ENCODE peak calls at places on chromosomes 2 and 18, in eight cellular contexts. L is PC-9; Z is endodermal cell; A is prostate gland; G is CD4-positive, CD25-positive, alpha-beta regulatory T cell; D is thyroid gland; N is hepatocyte; K is RWPE2. M is an unnamed sample. For H3K4me1 and H3K27me3, the result is how much of the 10 kb centered on the place peaks cover.

GRCh38 chr2:150207979-150208378 is 279.5 kb downstream of the RND3 start:
- DNase-seq in L (no peak), Z (no peak), A (no peak), G (no peak), D (no peak), N (no peak), K (no peak), M (no peak)

GRCh38 chr2:204881519-204882111 is 336.3 kb downstream of the PARD3B start:
- DNase-seq in L (no peak), Z (no peak), A (no peak), G (no peak), D (no peak), N (no peak), K (no peak), M (no peak)

GRCh38 chr18:44887227-44887631 is 206.5 kb downstream of the SETBP1 start:
- DNase-seq in L (peak), Z (peak), A (no peak), G (no peak), D (peak), N (peak), K (no peak), M (no peak)

GRCh38 chr2:69034845-69035244 is 21.9 kb downstream of the ANTXR1 start:
- DNase-seq in L (no peak), Z (no peak), A (no peak), G (no peak), D (no peak), N (no peak), K (no peak), M (no peak)

GRCh38 chr18:12283666-12284065 is 24.4 kb upstream of the TUBB6 start:
- DNase-seq in L (no peak), Z (no peak), A (no peak), G (no peak), D (no peak), N (no peak), K (no peak), M (no peak)

GRCh38 chr18:55559735-55560134 is 28.3 kb downstream of the TCF4 start:
- DNase-seq in L (no peak), Z (no peak), A (no peak), G (no peak), D (no peak), N (no peak), K (no peak), M (no peak)

GRCh38 chr2:121634354-121635307 is 14.6 kb downstream of the CLASP1 start:
- DNase-seq in L (peak), Z (no peak), A (peak), G (no peak), D (peak), N (no peak), K (no peak), M (no peak)

GRCh38 chr2:26614205-26615128 is 26.7 kb downstream of the CIB4 start:
- DNase-seq in L (no peak), Z (no peak), A (no peak), G (no peak), D (peak), N (no peak), K (no peak), M (no peak)

GRCh38 chr2:108447947-108448677 is 894 bp upstream of the GCC2 start:
- DNase-seq in L (no peak), Z (no peak), A (no peak), G (no peak), D (no peak), N (no peak), K (no peak), M (peak)

GRCh38 chr2:238061310-238062202 is 755 bp downstream of the SCLY start:
- DNase-seq in L (peak), Z (peak), A (peak), G (no peak), D (peak), N (peak), K (no peak), M (no peak)

GRCh38 chr2:64904405-64905329 is 84.5 kb upstream of the SLC1A4 start:
- DNase-seq in L (no peak), Z (no peak), A (no peak), G (no peak), D (no peak), N (no peak), K (no peak), M (no peak)

GRCh38 chr2:136113767-136114070 is 4.2 kb downstream of the CXCR4 start:
- DNase-seq in L (no peak), Z (no peak), A (no peak), G (no peak), D (no peak), N (no peak), K (no peak), M (no peak)

GRCh38 chr2:54724560-54725342 is 1.3 kb downstream of the EML6 start:
- DNase-seq in L (peak), Z (peak), A (no peak), G (peak), D (peak), N (peak), K (no peak), M (no peak)

GRCh38 chr2:55590810-55591440 is 26.5 kb downstream of the PPP4R3B start:
- DNase-seq in L (no peak), Z (no peak), A (no peak), G (no peak), D (no peak), N (no peak), K (no peak), M (no peak)

GRCh38 chr2:194004590-194005206 is 1652.3 kb upstream of the SLC39A10 start:
- DNase-seq in L (no peak), Z (no peak), A (no peak), G (no peak), D (no peak), N (no peak), K (no peak), M (no peak)

GRCh38 chr2:181540421-181540820 is 83.2 kb downstream of the ITGA4 start:
- DNase-seq in L (no peak), Z (no peak), A (no peak), G (no peak), D (no peak), N (no peak), K (no peak), M (no peak)

GRCh38 chr2:152065945-152066344 is 32.9 kb downstream of the CACNB4 start:
- DNase-seq in L (no peak), Z (no peak), A (no peak), G (no peak), D (no peak), N (no peak), K (no peak), M (no peak)

GRCh38 chr2:121907905-121908304 is 152.5 kb downstream of the TSN start:
- DNase-seq in L (no peak), Z (no peak), A (no peak), G (no peak), D (no peak), N (no peak), K (no peak), M (no peak)

GRCh38 chr2:193885419-193885818 is 1690.7 kb upstream of the TMEFF2 start:
- DNase-seq in L (no peak), Z (no peak), A (no peak), G (no peak), D (no peak), N (no peak), K (no peak), M (no peak)

GRCh38 chr2:206031162-206031784 is 54.7 kb downstream of the INO80D start:
- DNase-seq in L (no peak), Z (no peak), A (no peak), G (no peak), D (no peak), N (no peak), K (no peak), M (no peak)

GRCh38 chr2:24492283-24493272 is 1.5 kb downstream of the NCOA1 start:
- DNase-seq in L (no peak), Z (peak), A (peak), G (no peak), D (no peak), N (peak), K (no peak), M (peak)

GRCh38 chr18:22314001-22314400 is 103.7 kb downstream of the CTAGE1 start:
- DNase-seq in L (no peak), Z (no peak), A (no peak), G (no peak), D (no peak), N (no peak), K (no peak), M (no peak)

GRCh38 chr2:1480671-1481076 is 67.4 kb downstream of the TPO start:
- DNase-seq in L (no peak), Z (no peak), A (no peak), G (no peak), D (no peak), N (no peak), K (no peak), M (no peak)

GRCh38 chr2:437772-438393 is 150.0 kb upstream of the ALKAL2 start:
- DNase-seq in L (peak), Z (no peak), A (no peak), G (peak), D (peak), N (no peak), K (no peak), M (no peak)

GRCh38 chr2:36963106-36963505 is 3.2 kb downstream of the STRN start:
- DNase-seq in L (peak), Z (peak), A (peak), G (no peak), D (no peak), N (peak), K (no peak), M (no peak)

GRCh38 chr18:56933472-56933871 is 213.4 kb upstream of the BOD1L2 start:
- DNase-seq in L (no peak), Z (no peak), A (no peak), G (no peak), D (no peak), N (no peak), K (no peak), M (no peak)

GRCh38 chr2:232537499-232537898 is 2.0 kb upstream of the CHRNG start:
- DNase-seq in L (no peak), Z (no peak), A (no peak), G (no peak), D (no peak), N (no peak), K (no peak), M (no peak)

GRCh38 chr2:164314148-164314547 is 307.1 kb downstream of the GRB14 start:
- DNase-seq in L (peak), Z (no peak), A (peak), G (no peak), D (peak), N (peak), K (no peak), M (peak)

GRCh38 chr18:10041180-10041579 is 127.4 kb downstream of the VAPA start:
- DNase-seq in L (no peak), Z (peak), A (peak), G (no peak), D (peak), N (peak), K (no peak), M (no peak)

GRCh38 chr2:99597616-99598015 is 107.8 kb upstream of the REV1 start:
- DNase-seq in L (no peak), Z (no peak), A (no peak), G (no peak), D (no peak), N (no peak), K (no peak), M (no peak)

GRCh38 chr18:55096261-55097026 is 137.2 kb upstream of the CCDC68 start:
- DNase-seq in L (no peak), Z (peak), A (no peak), G (no peak), D (peak), N (peak), K (no peak), M (no peak)

GRCh38 chr2:54876764-54877163 is 153.3 kb downstream of the EML6 start:
- DNase-seq in L (no peak), Z (no peak), A (no peak), G (no peak), D (no peak), N (no peak), K (no peak), M (no peak)

GRCh38 chr2:58240595-58240937 is 559 bp downstream of the FANCL start:
- DNase-seq in L (no peak), Z (no peak), A (no peak), G (no peak), D (no peak), N (peak), K (no peak), M (no peak)

GRCh38 chr18:2515908-2516625 is 55.2 kb downstream of the METTL4 start:
- DNase-seq in L (peak), Z (no peak), A (no peak), G (no peak), D (no peak), N (peak), K (peak), M (no peak)

GRCh38 chr18:13447621-13448020 is 229.1 kb downstream of the LDLRAD4 start:
- DNase-seq in L (no peak), Z (peak), A (no peak), G (no peak), D (no peak), N (peak), K (no peak), M (no peak)

GRCh38 chr2:239275871-239276812 is 124.7 kb downstream of the HDAC4 start:
- DNase-seq in L (peak), Z (peak), A (no peak), G (no peak), D (no peak), N (no peak), K (no peak), M (no peak)

GRCh38 chr2:239278361-239278760 is 122.5 kb downstream of the HDAC4 start:
- DNase-seq in L (no peak), Z (peak), A (no peak), G (no peak), D (no peak), N (no peak), K (no peak), M (no peak)

GRCh38 chr2:239276813-239277193 is 124.0 kb downstream of the HDAC4 start:
- DNase-seq in L (no peak), Z (peak), A (no peak), G (no peak), D (no peak), N (no peak), K (no peak), M (no peak)

GRCh38 chr2:239278941-239279365 is 121.9 kb downstream of the HDAC4 start:
- DNase-seq in L (no peak), Z (no peak), A (no peak), G (no peak), D (no peak), N (no peak), K (no peak), M (no peak)

DNA sequence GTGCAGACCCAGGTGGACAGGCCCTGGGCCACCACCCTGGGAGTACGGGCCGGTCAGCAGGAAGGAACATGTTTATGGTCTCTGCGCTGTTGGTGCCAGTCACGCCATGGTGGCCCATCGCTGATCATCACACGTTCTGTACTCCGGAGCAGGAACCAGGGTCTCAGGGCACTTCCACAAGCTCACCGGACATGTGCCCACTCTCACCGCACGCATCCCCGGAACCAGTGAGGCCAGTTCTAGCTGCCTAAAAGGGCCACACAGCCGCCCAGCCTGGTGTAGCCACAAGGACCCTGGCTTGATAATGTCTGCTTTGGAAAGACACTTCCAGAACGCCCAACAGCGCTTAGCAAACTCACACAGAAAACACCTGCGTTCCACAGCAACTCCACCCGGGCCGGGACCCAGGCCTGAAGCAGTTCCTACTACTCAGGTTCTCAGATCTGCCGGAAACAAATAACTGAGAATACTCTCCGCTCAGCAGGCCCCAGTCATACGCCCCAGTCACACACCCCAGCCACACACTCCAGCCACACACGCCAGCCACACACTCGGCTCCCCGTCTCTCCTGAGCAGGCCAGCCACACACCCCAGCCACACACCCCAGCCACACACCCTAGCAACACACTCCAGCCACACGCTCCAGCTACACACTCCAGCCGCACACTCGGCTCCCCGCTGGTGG is 123.3 kb downstream of the HDAC4 start:
- DNase-seq in L (no peak), Z (no peak), A (no peak), G (no peak), D (no peak), N (no peak), K (no peak), M (no peak)
- H3K4me3 ChIP-seq in L (no peak), Z (no peak), A (no peak), G (no peak), D (no peak), N (no peak), K (no peak), M (no peak)

GRCh38 chr2:105796791-105797190 is 52.1 kb downstream of the NCK2 start:
- DNase-seq in L (no peak), Z (no peak), A (no peak), G (no peak), D (no peak), N (no peak), K (no peak), M (no peak)

GRCh38 chr2:105795575-105795934 is 50.8 kb downstream of the NCK2 start:
- DNase-seq in L (no peak), Z (peak), A (no peak), G (no peak), D (no peak), N (no peak), K (no peak), M (no peak)

GRCh38 chr2:105798595-105798994 is 53.9 kb downstream of the NCK2 start:
- DNase-seq in L (no peak), Z (no peak), A (no peak), G (peak), D (no peak), N (no peak), K (no peak), M (no peak)

GRCh38 chr2:105796131-105796638 is 51.5 kb downstream of the NCK2 start:
- DNase-seq in L (no peak), Z (no peak), A (no peak), G (no peak), D (no peak), N (no peak), K (no peak), M (no peak)

DNA sequence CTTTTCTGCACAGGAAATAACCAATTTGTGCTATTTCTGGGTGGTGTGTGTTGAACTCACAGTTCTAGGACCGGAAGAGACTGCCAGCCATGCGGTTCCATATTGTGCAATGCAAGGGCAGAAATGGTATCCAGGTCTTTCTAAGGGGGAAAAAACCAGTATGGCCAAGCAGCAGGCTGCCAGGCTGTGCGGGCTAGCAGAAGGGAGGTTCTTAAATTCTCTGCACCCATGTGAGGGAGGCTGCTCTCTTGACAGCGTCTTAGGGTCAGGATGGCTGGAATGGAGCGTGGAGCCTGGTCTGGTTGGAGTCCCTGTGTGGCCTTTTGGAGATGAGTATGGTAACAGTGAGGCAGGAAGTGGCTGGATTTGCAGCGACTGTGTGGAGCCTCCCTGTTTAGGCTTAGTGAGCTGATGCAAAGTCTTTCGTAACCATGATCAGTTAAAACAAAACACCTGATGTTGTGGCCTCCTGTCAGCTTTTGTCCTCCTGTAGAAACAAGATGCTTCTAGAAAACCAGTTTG is 52.6 kb downstream of the NCK2 start:
- DNase-seq in L (no peak), Z (peak), A (no peak), G (no peak), D (no peak), N (no peak), K (no peak), M (no peak)
- H3K4me1 ChIP-seq in L (under half), Z (under half), A (under half), G (half or more), D (under half), N (under half), K (under half), M (under half)

GRCh38 chr18:78994977-78995582 is 15.5 kb downstream of the SALL3 start:
- DNase-seq in L (no peak), Z (no peak), A (no peak), G (no peak), D (no peak), N (no peak), K (no peak), M (no peak)

GRCh38 chr18:78994531-78994930 is 14.9 kb downstream of the SALL3 start:
- DNase-seq in L (no peak), Z (no peak), A (no peak), G (no peak), D (no peak), N (no peak), K (peak), M (no peak)

GRCh38 chr18:78992041-78992735 is 12.6 kb downstream of the SALL3 start:
- DNase-seq in L (no peak), Z (no peak), A (no peak), G (no peak), D (peak), N (no peak), K (no peak), M (no peak)

GRCh38 chr18:78994000-78994399 is 14.4 kb downstream of the SALL3 start:
- DNase-seq in L (no peak), Z (no peak), A (no peak), G (no peak), D (no peak), N (no peak), K (peak), M (no peak)

DNA sequence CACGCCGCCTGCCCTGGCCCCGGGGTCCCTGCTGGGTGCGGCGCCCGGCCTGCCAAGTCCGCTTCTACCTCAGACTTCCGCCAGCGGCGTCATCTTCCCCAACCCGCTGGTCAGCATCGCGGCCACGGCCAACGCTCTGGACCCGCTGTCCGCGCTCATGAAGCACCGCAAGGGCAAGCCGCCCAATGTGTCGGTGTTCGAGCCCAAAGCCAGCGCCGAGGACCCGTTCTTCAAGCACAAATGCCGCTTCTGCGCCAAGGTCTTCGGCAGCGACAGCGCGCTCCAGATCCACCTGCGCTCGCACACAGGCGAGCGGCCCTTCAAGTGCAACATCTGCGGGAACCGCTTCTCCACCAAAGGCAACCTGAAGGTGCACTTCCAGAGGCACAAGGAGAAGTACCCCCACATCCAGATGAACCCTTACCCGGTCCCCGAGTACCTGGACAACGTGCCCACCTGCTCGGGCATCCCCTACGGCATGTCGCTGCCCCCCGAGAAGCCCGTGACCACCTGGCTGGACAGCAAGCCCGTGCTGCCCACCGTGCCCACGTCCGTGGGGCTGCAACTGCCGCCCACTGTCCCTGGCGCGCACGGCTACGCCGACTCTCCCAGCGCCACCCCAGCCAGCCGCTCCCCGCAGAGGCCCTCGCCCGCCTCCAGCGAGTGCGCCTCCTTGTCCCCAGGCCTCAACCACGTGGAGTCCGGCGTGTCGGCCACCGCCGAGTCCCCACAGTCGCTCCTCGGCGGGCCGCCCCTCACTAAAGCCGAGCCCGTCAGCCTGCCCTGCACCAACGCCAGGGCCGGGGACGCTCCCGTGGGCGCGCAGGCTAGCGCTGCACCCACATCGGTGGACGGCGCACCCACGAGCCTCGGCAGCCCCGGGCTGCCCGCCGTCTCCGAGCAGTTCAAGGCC is 13.7 kb downstream of the SALL3 start:
- DNase-seq in L (no peak), Z (no peak), A (no peak), G (no peak), D (no peak), N (no peak), K (no peak), M (no peak)
- H3K27me3 ChIP-seq in L (under half), Z (under half), A (under half), G (under half), D (under half), N (under half), K (under half), M (under half)

GRCh38 chr2:96906719-96907404 is 37.0 kb upstream of the SEMA4C start:
- DNase-seq in L (no peak), Z (peak), A (peak), G (no peak), D (no peak), N (peak), K (no peak), M (no peak)
- H3K4me3 ChIP-seq in L (no peak), Z (no peak), A (no peak), G (no peak), D (no peak), N (no peak), K (no peak), M (no peak)